ENCODE peak calls at places on chromosome 11, in eight cellular contexts. Q, H, L, T, K, I, W and J are unnamed samples.

GRCh38 chr11:96097844-96098421 is 174.0 kb upstream of the MTMR2 start:
- DNase-seq in Q (no peak), H (no peak), L (no peak), T (no peak), K (peak), I (no peak), W (no peak), J (no peak)

GRCh38 chr11:2698386-2699184 is 1.2 kb downstream of the KCNQ1OT1 start:
- DNase-seq in Q (peak), H (no peak), L (no peak), T (no peak), K (peak), I (no peak), W (no peak), J (no peak)

GRCh38 chr11:74849525-74850391 is 99.1 kb downstream of the XRRA1 start:
- DNase-seq in Q (no peak), H (peak), L (no peak), T (peak), K (peak), I (peak), W (no peak), J (no peak)

GRCh38 chr11:11397043-11397415 is 44.0 kb upstream of the CSNK2A3 start:
- DNase-seq in Q (no peak), H (no peak), L (no peak), T (no peak), K (no peak), I (no peak), W (no peak), J (no peak)

GRCh38 chr11:42249401-42249800 is 789.9 kb upstream of the LRRC4C start:
- DNase-seq in Q (no peak), H (no peak), L (no peak), T (no peak), K (no peak), I (no peak), W (peak), J (no peak)

GRCh38 chr11:70060611-70061293 is 17.4 kb upstream of the ANO1 start:
- DNase-seq in Q (peak), H (no peak), L (no peak), T (no peak), K (peak), I (no peak), W (no peak), J (no peak)

GRCh38 chr11:34987617-34988016 is 71.2 kb downstream of the PDHX start:
- DNase-seq in Q (no peak), H (no peak), L (no peak), T (no peak), K (no peak), I (no peak), W (no peak), J (no peak)

GRCh38 chr11:66317322-66317765 is 500 bp upstream of the CD248 start:
- DNase-seq in Q (no peak), H (no peak), L (peak), T (peak), K (no peak), I (peak), W (peak), J (peak)

GRCh38 chr11:107716884-107717532 is 5.2 kb upstream of the SLN start:
- DNase-seq in Q (no peak), H (no peak), L (no peak), T (no peak), K (no peak), I (no peak), W (no peak), J (no peak)

GRCh38 chr11:118572914-118573550 is 823 bp downstream of the ARCN1 start:
- DNase-seq in Q (no peak), H (peak), L (no peak), T (peak), K (no peak), I (no peak), W (peak), J (no peak)

GRCh38 chr11:64251986-64252837 is 882 bp downstream of the PLCB3 start:
- DNase-seq in Q (no peak), H (no peak), L (no peak), T (no peak), K (peak), I (no peak), W (no peak), J (peak)

GRCh38 chr11:102568851-102569250 is 38.3 kb upstream of the MMP7 start:
- DNase-seq in Q (no peak), H (no peak), L (no peak), T (no peak), K (no peak), I (no peak), W (no peak), J (no peak)

GRCh38 chr11:65236194-65237059 is 25.3 kb upstream of the POLA2 start:
- DNase-seq in Q (no peak), H (no peak), L (no peak), T (no peak), K (no peak), I (no peak), W (no peak), J (no peak)

GRCh38 chr11:9276571-9276970 is 11.4 kb upstream of the DENND5A start:
- DNase-seq in Q (no peak), H (no peak), L (no peak), T (peak), K (no peak), I (no peak), W (no peak), J (no peak)

GRCh38 chr11:315516-315994 is 1.7 kb downstream of the IFITM1 start:
- DNase-seq in Q (no peak), H (no peak), L (no peak), T (no peak), K (peak), I (no peak), W (no peak), J (no peak)

GRCh38 chr11:313304-313786 is 495 bp upstream of the IFITM1 start:
- DNase-seq in Q (no peak), H (no peak), L (no peak), T (peak), K (no peak), I (no peak), W (no peak), J (no peak)

GRCh38 chr11:315051-315481 is 1.2 kb downstream of the IFITM1 start:
- DNase-seq in Q (no peak), H (no peak), L (no peak), T (no peak), K (no peak), I (no peak), W (no peak), J (no peak)

GRCh38 chr11:312092-312816 is 1.6 kb upstream of the IFITM1 start:
- DNase-seq in Q (no peak), H (no peak), L (no peak), T (no peak), K (no peak), I (no peak), W (no peak), J (no peak)

GRCh38 chr11:313787-314547 is at the start of gene IFITM1:
- DNase-seq in Q (no peak), H (peak), L (peak), T (peak), K (peak), I (peak), W (peak), J (no peak)
- TF ChIP-seq CTCF in Q (no peak), H (no peak), L (no peak), T (no peak), K (no peak), I (no peak), W (no peak), J (no peak)

DNA sequence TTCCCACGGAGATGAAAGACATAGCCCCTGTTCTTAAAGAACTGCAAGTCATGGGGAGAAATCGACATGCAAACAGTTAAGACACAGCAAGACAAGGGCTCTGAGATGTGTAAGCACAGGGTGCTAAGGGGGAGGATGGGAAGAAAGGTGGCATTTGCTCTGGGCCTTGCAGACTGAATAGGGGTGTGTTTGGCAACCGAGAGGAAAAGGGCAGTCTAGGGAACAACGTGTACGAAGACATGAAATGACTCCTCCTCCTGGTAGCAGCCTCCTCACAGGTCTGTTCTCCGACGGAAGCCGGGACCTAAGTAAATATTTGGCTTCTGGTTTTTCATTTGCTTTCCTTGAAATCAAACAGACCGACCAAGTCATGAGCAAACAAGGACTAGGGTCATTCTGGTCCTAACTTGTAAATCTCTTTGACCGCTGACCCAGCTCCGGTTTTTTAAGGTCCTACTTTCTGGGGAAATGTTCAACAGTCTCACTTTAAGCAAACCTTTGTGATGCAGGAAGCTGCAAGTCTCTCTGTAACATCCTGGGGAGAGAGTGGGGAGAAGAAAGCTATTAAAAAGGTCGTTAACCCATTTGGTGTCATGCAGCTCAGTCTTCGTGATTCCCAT is 19.7 kb downstream of the NNMT start:
- DNase-seq in Q (no peak), H (no peak), L (no peak), T (no peak), K (peak), I (no peak), W (peak), J (no peak)
- TF ChIP-seq CTCF in Q (no peak), H (no peak), L (no peak), T (no peak), K (no peak), I (no peak), W (no peak), J (peak)

GRCh38 chr11:36153581-36153980 is 135.6 kb downstream of the COMMD9 start:
- DNase-seq in Q (no peak), H (no peak), L (no peak), T (no peak), K (no peak), I (no peak), W (no peak), J (no peak)
- TF ChIP-seq CTCF in Q (no peak), H (no peak), L (no peak), T (no peak), K (peak), I (no peak), W (no peak), J (no peak)

GRCh38 chr11:46129133-46129532 is 7.9 kb upstream of the PHF21A start:
- DNase-seq in Q (no peak), H (no peak), L (no peak), T (no peak), K (no peak), I (no peak), W (no peak), J (no peak)

GRCh38 chr11:46122955-46123354 is 1.7 kb upstream of the PHF21A start:
- DNase-seq in Q (no peak), H (no peak), L (no peak), T (peak), K (no peak), I (no peak), W (peak), J (no peak)

GRCh38 chr11:46130286-46130937 is 9.2 kb upstream of the PHF21A start:
- DNase-seq in Q (no peak), H (no peak), L (no peak), T (no peak), K (no peak), I (no peak), W (no peak), J (no peak)

GRCh38 chr11:46125284-46125683 is 4.0 kb upstream of the PHF21A start:
- DNase-seq in Q (no peak), H (no peak), L (no peak), T (no peak), K (no peak), I (no peak), W (no peak), J (no peak)

DNA sequence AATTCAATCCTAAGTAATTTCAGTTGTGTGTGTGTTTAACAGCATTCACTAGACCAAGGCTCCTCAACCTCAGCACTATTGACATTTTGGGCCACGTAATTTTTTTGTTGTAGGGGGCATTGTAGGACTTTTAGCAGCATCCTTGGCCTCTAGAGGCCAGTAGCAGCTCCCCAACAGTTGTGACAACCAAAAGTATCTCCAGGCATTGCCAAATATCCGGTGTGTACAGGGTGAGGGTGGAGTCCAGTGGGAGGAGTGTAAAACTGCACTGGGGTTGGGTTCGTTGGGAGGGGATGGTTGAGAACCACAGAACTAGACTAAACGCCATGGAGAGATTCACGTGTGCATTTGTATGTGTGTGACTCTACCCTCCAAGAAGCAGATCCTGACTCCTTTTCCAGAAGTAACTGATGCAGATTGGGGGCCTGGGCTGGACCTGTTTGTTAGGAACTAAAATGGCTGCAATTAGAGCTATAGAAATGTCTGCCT is 5.9 kb upstream of the PHF21A start:
- DNase-seq in Q (no peak), H (peak), L (no peak), T (peak), K (peak), I (peak), W (no peak), J (no peak)
- TF ChIP-seq CTCF in Q (no peak), H (peak), L (no peak), T (peak), K (peak), I (peak), W (no peak), J (no peak)

GRCh38 chr11:18384157-18384641 is 10.2 kb upstream of the LDHA start:
- DNase-seq in Q (peak), H (peak), L (no peak), T (peak), K (peak), I (peak), W (peak), J (peak)
- TF ChIP-seq CTCF in Q (no peak), H (no peak), L (no peak), T (no peak), K (peak), I (no peak), W (no peak), J (no peak)